ENCODE peak calls at places on chromosomes 13 and 19, in seven cellular contexts. S is adrenal gland, Z is colonic mucosa, Y is endodermal cell, L is fibroblast of lung, N is uterus, E is right lobe of liver. U is an unnamed sample. For H3K4me1 and H3K36me3, the result is how much of the 10 kb centered on the place peaks cover.

GRCh38 chr13:42561752-42562467 is 12.0 kb upstream of the TNFSF11 start:
- DNase-seq in S (no peak), E (no peak), L (no peak), Z (no peak), Y (no peak), N (no peak), U (no peak)

GRCh38 chr19:32345261-32346207 is at the start of gene ZNF507:
- DNase-seq in L (peak), Z (peak), Y (peak), N (peak), S (peak), E (peak), U (peak)

GRCh38 chr19:18697680-18698079 is 14.2 kb downstream of the CRTC1 start:
- DNase-seq in Y (no peak), L (no peak), S (peak), E (peak), Z (peak), N (no peak), U (peak)

GRCh38 chr19:38395381-38396127 is 7.1 kb downstream of the SPRED3 start:
- DNase-seq in N (no peak), E (no peak), Y (no peak), S (no peak), Z (no peak), L (no peak), U (no peak)

GRCh38 chr13:20696073-20696472 is 7.4 kb upstream of the IL17D start:
- DNase-seq in Z (no peak), N (no peak), E (no peak), Y (no peak), L (no peak), S (no peak), U (no peak)

GRCh38 chr19:57934820-57935665 is at the start of gene ZNF418:
- DNase-seq in N (peak), L (peak), Y (peak), E (peak), Z (peak), S (peak), U (peak)

GRCh38 chr13:81929988-81930387 is 1589.1 kb upstream of the SPRY2 start:
- DNase-seq in N (no peak), L (peak), S (no peak), Y (peak), Z (no peak), E (no peak), U (no peak)

GRCh38 chr19:8209965-8210659 is 942 bp downstream of the CERS4 start:
- DNase-seq in N (no peak), S (no peak), L (no peak), E (no peak), Z (no peak), Y (peak), U (peak)

GRCh38 chr13:58953638-58954037 is 1210.1 kb downstream of the DIAPH3 start:
- DNase-seq in Z (no peak), L (no peak), Y (no peak), E (no peak), N (no peak), S (no peak), U (no peak)

GRCh38 chr19:34976611-34977010 is 12.6 kb upstream of the ZNF792 start:
- DNase-seq in L (no peak), S (no peak), E (peak), Y (peak), N (no peak), Z (no peak), U (peak)

GRCh38 chr13:103965506-103966243 is 899.5 kb upstream of the SLC10A2 start:
- DNase-seq in S (no peak), Y (no peak), Z (no peak), L (no peak), E (no peak), N (no peak), U (no peak)

GRCh38 chr19:8214802-8215201 is 5.6 kb downstream of the CERS4 start:
- DNase-seq in Y (no peak), E (no peak), L (no peak), Z (no peak), S (no peak), N (no peak), U (no peak)

GRCh38 chr19:10812902-10813404 is 23.1 kb downstream of the TMED1 start:
- DNase-seq in L (peak), Z (no peak), S (peak), N (peak), E (no peak), Y (peak), U (no peak)

GRCh38 chr19:34300962-34301361 is 46.6 kb downstream of the GARRE1 start:
- DNase-seq in Y (no peak), L (no peak), N (no peak), S (no peak), Z (peak), E (no peak), U (no peak)

GRCh38 chr19:40719414-40719894 is 2.5 kb downstream of the ITPKC start:
- DNase-seq in L (no peak), Y (no peak), N (no peak), E (no peak), Z (no peak), S (no peak), U (no peak)

GRCh38 chr19:35269425-35270117 is 809 bp downstream of the USF2 start:
- DNase-seq in E (peak), N (peak), L (peak), Y (peak), Z (peak), S (peak), U (peak)

GRCh38 chr13:110713981-110714797 is 689 bp downstream of the ING1 start:
- DNase-seq in L (peak), E (peak), Y (peak), S (peak), N (peak), Z (peak), U (peak)

GRCh38 chr19:52492991-52493470 is 34.4 kb upstream of the ZNF808 start:
- DNase-seq in Y (peak), E (no peak), N (peak), Z (no peak), L (no peak), S (no peak), U (no peak)

GRCh38 chr13:22103046-22103445 is 432.2 kb downstream of the FGF9 start:
- DNase-seq in Z (no peak), L (no peak), N (no peak), Y (peak), E (no peak), S (no peak), U (no peak)

GRCh38 chr19:590396-590745 is 690 bp downstream of the HCN2 start:
- DNase-seq in E (no peak), L (peak), Y (peak), Z (no peak), N (no peak), S (no peak), U (no peak)

GRCh38 chr19:589693-590395 is at the start of gene HCN2:
- DNase-seq in E (no peak), L (no peak), N (no peak), Z (no peak), S (no peak), Y (no peak), U (no peak)

GRCh38 chr19:590750-591098 is 1.0 kb downstream of the HCN2 start:
- DNase-seq in L (no peak), Y (no peak), S (no peak), N (no peak), E (no peak), Z (no peak), U (no peak)

GRCh38 chr19:588758-589692 is 656 bp upstream of the HCN2 start:
- DNase-seq in S (no peak), N (no peak), Z (no peak), E (no peak), L (no peak), Y (peak), U (no peak)

DNA sequence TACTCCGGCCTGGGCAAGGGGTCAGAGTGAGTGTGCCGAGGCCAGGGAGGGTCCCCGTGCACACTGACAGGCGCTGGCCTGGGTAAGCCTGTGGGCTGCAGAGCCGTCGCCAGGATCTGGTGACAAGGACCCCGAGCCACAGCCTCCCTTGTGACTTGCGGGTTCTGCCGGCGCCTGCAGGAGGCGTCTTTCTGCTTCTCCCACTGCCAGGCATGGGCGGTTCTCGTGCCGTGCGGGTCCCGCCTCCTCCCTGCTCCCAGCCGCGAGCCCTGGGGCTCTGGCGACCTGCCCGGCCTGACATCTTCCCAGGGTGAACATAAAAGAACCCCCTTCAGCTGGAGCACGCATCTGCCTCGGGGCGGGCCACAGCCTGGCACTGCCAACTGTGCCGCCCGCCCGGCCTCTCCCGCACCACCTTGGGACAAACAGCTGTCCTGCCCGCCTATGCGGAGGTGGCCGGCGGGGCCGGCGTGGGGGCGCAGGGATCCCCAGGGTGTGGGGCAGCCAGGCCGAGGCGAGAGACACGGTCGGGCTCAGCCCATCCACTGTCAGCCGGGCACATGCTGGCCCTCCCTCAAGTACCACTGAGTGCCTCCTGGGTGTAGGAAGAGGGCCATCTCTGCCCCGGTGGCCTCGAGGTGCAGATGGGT is 1.5 kb upstream of the HCN2 start:
- DNase-seq in Y (peak), S (peak), N (no peak), Z (peak), L (peak), E (no peak), U (peak)
- H3K4me1 ChIP-seq in Y (under half), S (under half), N (under half), Z (under half), L (under half), E (under half), U (under half)

GRCh38 chr13:114145722-114146121 is 13.3 kb upstream of the RASA3 start:
- DNase-seq in Z (no peak), N (no peak), E (peak), S (no peak), L (no peak), Y (peak), U (no peak)

GRCh38 chr13:114142640-114143490 is 10.4 kb upstream of the RASA3 start:
- DNase-seq in S (no peak), E (no peak), L (peak), Y (peak), Z (peak), N (no peak), U (peak)

GRCh38 chr13:114145256-114145655 is 12.8 kb upstream of the RASA3 start:
- DNase-seq in N (no peak), L (no peak), S (no peak), Y (no peak), E (peak), Z (no peak), U (peak)

GRCh38 chr13:114144606-114145244 is 12.3 kb upstream of the RASA3 start:
- DNase-seq in Z (no peak), L (no peak), S (no peak), N (no peak), Y (no peak), E (no peak), U (no peak)

GRCh38 chr13:114143806-114144605 is 11.6 kb upstream of the RASA3 start:
- DNase-seq in E (peak), Y (peak), Z (no peak), N (no peak), S (no peak), L (no peak), U (peak)
- TF ChIP-seq CTCF in E (no peak), Y (peak), Z (no peak), N (no peak), S (no peak), L (no peak), U (no peak)

GRCh38 chr19:12623361-12624031 is 12.8 kb downstream of the ZNF791 start:
- DNase-seq in N (no peak), Z (no peak), Y (no peak), S (no peak), E (no peak), L (no peak), U (no peak)
- H3K36me3 ChIP-seq in N (under half), Z (under half), Y (half or more), S (under half), E (under half), L (under half), U (under half)

GRCh38 chr19:16623576-16623975 is 4.4 kb downstream of the MED26 start:
- DNase-seq in Z (no peak), S (no peak), L (no peak), Y (no peak), N (no peak), E (no peak), U (no peak)
- H3K4me1 ChIP-seq in Z (under half), S (under half), L (under half), Y (under half), N (under half), E (under half), U (under half)

GRCh38 chr13:27425918-27426630 is 1.7 kb downstream of the GTF3A start:
- DNase-seq in L (peak), N (peak), S (peak), E (peak), Z (peak), Y (peak), U (no peak)
- TF ChIP-seq CTCF in L (peak), N (peak), S (peak), E (peak), Z (no peak), Y (peak), U (no peak)

GRCh38 chr13:46743191-46743590 is 53.8 kb downstream of the ESD start:
- DNase-seq in S (no peak), Z (no peak), N (no peak), E (no peak), L (no peak), Y (no peak), U (no peak)
- H3K36me3 ChIP-seq in S (under half), Z (under half), N (under half), E (under half), L (under half), Y (under half), U (under half)

DNA sequence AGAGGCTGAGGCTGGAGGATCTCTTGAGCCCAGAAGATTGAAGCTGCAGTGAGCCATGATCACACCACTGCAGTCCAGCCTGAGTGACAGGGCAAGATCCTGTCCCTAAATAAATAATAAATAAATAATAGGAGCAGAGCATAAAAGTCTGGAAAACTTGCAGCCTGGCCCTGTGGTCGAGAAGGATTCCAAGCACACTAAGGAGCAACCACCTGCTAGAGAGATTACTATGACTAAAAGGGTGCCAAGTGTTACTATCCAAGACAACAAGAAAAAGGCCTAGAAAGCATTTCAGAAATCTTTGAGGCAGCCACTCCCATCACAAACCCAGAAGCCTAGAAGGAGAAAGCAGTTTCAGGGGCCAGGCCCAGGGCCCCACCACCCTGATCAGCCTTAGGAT is 46.1 kb downstream of the LHFPL6 start:
- DNase-seq in Z (no peak), E (no peak), L (no peak), N (no peak), Y (no peak), S (no peak), U (no peak)
- H3K4me1 ChIP-seq in Z (under half), E (under half), L (under half), N (under half), Y (under half), S (under half), U (under half)

GRCh38 chr13:30898721-30899188 is 7.3 kb upstream of the MEDAG start:
- DNase-seq in Z (no peak), N (peak), E (no peak), Y (no peak), S (peak), L (peak), U (no peak)
- TF ChIP-seq CTCF in Z (no peak), N (no peak), E (no peak), Y (no peak), S (no peak), L (no peak), U (no peak)

GRCh38 chr13:91136806-91137205 is 210.7 kb upstream of the MIR17HG start:
- DNase-seq in L (peak), S (no peak), N (no peak), Z (no peak), Y (no peak), E (no peak), U (no peak)
- H3K36me3 ChIP-seq in L (under half), S (under half), N (under half), Z (under half), Y (under half), E (under half), U (under half)